ENCODE peak calls at places on chromosomes 7 and 10, in six cellular contexts. J, H, P, X, M and Y are unnamed samples.

GRCh38 chr10:21727452-21728168 is 193.6 kb downstream of the MLLT10 start:
- DNase-seq in H (no peak), M (no peak), J (no peak), P (no peak), X (no peak), Y (peak)

GRCh38 chr10:70130878-70131559 is 1.6 kb downstream of the AIFM2 start:
- DNase-seq in M (no peak), H (no peak), P (no peak), X (peak), J (no peak), Y (no peak)

GRCh38 chr10:76324283-76324682 is 892.9 kb downstream of the LRMDA start:
- DNase-seq in M (no peak), H (no peak), X (peak), P (no peak), J (no peak), Y (no peak)

GRCh38 chr10:77836299-77836820 is 90.2 kb downstream of the DLG5 start:
- DNase-seq in J (no peak), P (no peak), M (peak), X (peak), H (no peak), Y (peak)

GRCh38 chr10:36094091-36094490 is 452.0 kb upstream of the FZD8 start:
- DNase-seq in H (no peak), J (no peak), P (no peak), M (no peak), X (peak), Y (peak)

GRCh38 chr10:8060704-8061121 is 6.2 kb downstream of the GATA3 start:
- DNase-seq in J (no peak), X (no peak), P (no peak), H (no peak), M (no peak), Y (no peak)

GRCh38 chr7:138226001-138226476 is 149.8 kb downstream of the AKR1D1 start:
- DNase-seq in P (no peak), M (no peak), X (peak), H (no peak), J (no peak), Y (peak)

GRCh38 chr10:86265236-86265876 is 101.2 kb downstream of the GRID1 start:
- DNase-seq in X (no peak), M (no peak), J (no peak), P (no peak), H (no peak), Y (no peak)